ENCODE peak calls at places on chromosomes 2 and 18, in four cellular contexts. One of them, this sample, is unnamed.
A peak's percentile ranks its signal among the peaks of the same experiment; 100 is the strongest.

GRCh38 chr2:37911296-37911888 is 13.7 kb upstream of the RMDN2 start:
- DNase-seq in IMR-90: no peak
- DNase-seq in HL-60: peak; percentile 44
- DNase-seq in choroid plexus epithelial cell: no peak
- DNase-seq in this sample: no peak

GRCh38 chr2:203993011-203993410 is 56.4 kb downstream of the ICOS start:
- DNase-seq in HL-60: no peak
- DNase-seq in IMR-90: no peak
- DNase-seq in choroid plexus epithelial cell: no peak
- DNase-seq in this sample: no peak

GRCh38 chr18:44758821-44759624 is 78.3 kb downstream of the SETBP1 start:
- DNase-seq in HL-60: no peak
- DNase-seq in IMR-90: no peak
- DNase-seq in choroid plexus epithelial cell: no peak
- DNase-seq in this sample: no peak

GRCh38 chr2:86193901-86194567 is 1.2 kb downstream of the IMMT start:
- DNase-seq in IMR-90: no peak
- DNase-seq in HL-60: no peak
- DNase-seq in choroid plexus epithelial cell: peak; percentile 34
- DNase-seq in this sample: no peak

GRCh38 chr2:172438064-172438421 is 10.7 kb downstream of the ITGA6 start:
- DNase-seq in choroid plexus epithelial cell: no peak
- DNase-seq in IMR-90: peak; percentile 22
- DNase-seq in HL-60: no peak
- DNase-seq in this sample: no peak

GRCh38 chr2:178404380-178404767 is 46.6 kb downstream of the PRKRA start:
- DNase-seq in HL-60: no peak
- DNase-seq in IMR-90: peak; percentile 95
- DNase-seq in choroid plexus epithelial cell: peak; percentile 78
- DNase-seq in this sample: peak; percentile 73

GRCh38 chr2:204036706-204037105 is 100.1 kb downstream of the ICOS start:
- DNase-seq in choroid plexus epithelial cell: no peak
- DNase-seq in HL-60: no peak
- DNase-seq in IMR-90: no peak
- DNase-seq in this sample: no peak

GRCh38 chr18:13159579-13159978 is 59.0 kb upstream of the LDLRAD4 start:
- DNase-seq in IMR-90: peak; percentile 73
- DNase-seq in choroid plexus epithelial cell: peak; percentile 85
- DNase-seq in HL-60: peak; percentile 57
- DNase-seq in this sample: peak; percentile 76

GRCh38 chr2:165401285-165401852 is 68.1 kb upstream of the CSRNP3 start:
- DNase-seq in choroid plexus epithelial cell: peak; percentile 93
- DNase-seq in IMR-90: peak; percentile 79
- DNase-seq in HL-60: peak; percentile 10
- DNase-seq in this sample: peak; percentile 83

GRCh38 chr2:64704996-64705395 is 51.3 kb upstream of the SERTAD2 start:
- DNase-seq in choroid plexus epithelial cell: no peak
- DNase-seq in IMR-90: no peak
- DNase-seq in HL-60: no peak
- DNase-seq in this sample: no peak

GRCh38 chr2:42238644-42239288 is 69.6 kb downstream of the EML4 start:
- DNase-seq in HL-60: no peak
- DNase-seq in IMR-90: no peak
- DNase-seq in choroid plexus epithelial cell: no peak
- DNase-seq in this sample: no peak

GRCh38 chr2:64652231-64653173 is 1.2 kb downstream of the SERTAD2 start:
- DNase-seq in IMR-90: peak; percentile 60
- DNase-seq in choroid plexus epithelial cell: peak; percentile 54
- DNase-seq in HL-60: no peak
- DNase-seq in this sample: peak; percentile 41

GRCh38 chr2:227308784-227309183 is 16.3 kb upstream of the MFF start:
- DNase-seq in choroid plexus epithelial cell: peak; percentile 5
- DNase-seq in IMR-90: no peak
- DNase-seq in HL-60: no peak
- DNase-seq in this sample: no peak

GRCh38 chr2:51335072-51336058 is 303.4 kb upstream of the NRXN1 start:
- DNase-seq in IMR-90: no peak
- DNase-seq in choroid plexus epithelial cell: no peak
- DNase-seq in HL-60: no peak
- DNase-seq in this sample: no peak

GRCh38 chr2:84946204-84947009 is 24.6 kb upstream of the KCMF1 start:
- DNase-seq in IMR-90: peak; percentile 91
- DNase-seq in HL-60: no peak
- DNase-seq in choroid plexus epithelial cell: peak; percentile 56
- DNase-seq in this sample: peak; percentile 74

GRCh38 chr2:112915300-112916144 is 4.6 kb downstream of the IL37 start:
- DNase-seq in IMR-90: no peak
- DNase-seq in choroid plexus epithelial cell: no peak
- DNase-seq in HL-60: no peak
- DNase-seq in this sample: no peak

GRCh38 chr18:48831802-48832201 is 119.0 kb downstream of the SMAD7 start:
- DNase-seq in HL-60: no peak
- DNase-seq in choroid plexus epithelial cell: no peak
- DNase-seq in IMR-90: no peak
- DNase-seq in this sample: no peak

GRCh38 chr2:25845843-25846505 is 32.3 kb downstream of the ASXL2 start:
- DNase-seq in IMR-90: peak; percentile 28
- DNase-seq in choroid plexus epithelial cell: peak; percentile 40
- DNase-seq in HL-60: no peak
- DNase-seq in this sample: peak; percentile 4

GRCh38 chr2:96574364-96574763 is 37.8 kb downstream of the ARID5A start:
- DNase-seq in IMR-90: no peak
- DNase-seq in HL-60: no peak
- DNase-seq in choroid plexus epithelial cell: peak; percentile 23
- DNase-seq in this sample: no peak

GRCh38 chr2:121570665-121571055 is 40.0 kb downstream of the RNU4ATAC start:
- DNase-seq in IMR-90: no peak
- DNase-seq in HL-60: no peak
- DNase-seq in choroid plexus epithelial cell: no peak
- DNase-seq in this sample: no peak

GRCh38 chr2:66550826-66551225 is 115.9 kb downstream of the MEIS1 start:
- DNase-seq in HL-60: no peak
- DNase-seq in IMR-90: no peak
- DNase-seq in choroid plexus epithelial cell: no peak
- DNase-seq in this sample: no peak

GRCh38 chr2:66553370-66553769 is 118.4 kb downstream of the MEIS1 start:
- DNase-seq in choroid plexus epithelial cell: peak; percentile 42
- DNase-seq in HL-60: no peak
- DNase-seq in IMR-90: no peak
- DNase-seq in this sample: no peak

GRCh38 chr2:66555511-66556324 is 120.8 kb downstream of the MEIS1 start:
- DNase-seq in IMR-90: no peak
- DNase-seq in choroid plexus epithelial cell: peak; percentile 45
- DNase-seq in HL-60: no peak
- DNase-seq in this sample: no peak

GRCh38 chr2:66559672-66560071 is 124.7 kb downstream of the MEIS1 start:
- DNase-seq in IMR-90: no peak
- DNase-seq in HL-60: no peak
- DNase-seq in choroid plexus epithelial cell: no peak
- DNase-seq in this sample: no peak

DNA sequence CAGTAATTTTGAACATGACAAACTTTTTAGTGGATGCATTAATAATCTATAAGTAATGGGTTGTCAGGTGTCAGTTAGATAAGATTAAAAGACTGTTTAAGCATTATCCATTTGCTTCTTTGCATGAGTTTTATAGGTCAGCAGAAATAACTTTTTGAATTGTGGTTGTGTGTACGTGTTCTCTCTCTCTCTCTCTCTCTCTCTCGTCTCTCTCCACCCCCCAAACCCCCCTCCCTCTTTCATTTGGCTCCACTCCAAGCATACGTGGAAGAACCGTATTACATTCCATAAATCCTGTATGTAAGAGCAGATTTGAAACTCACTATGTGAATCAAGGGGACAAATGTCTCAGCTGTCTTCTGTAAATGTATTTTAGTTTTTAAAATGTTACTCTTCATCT is 120.2 kb downstream of the MEIS1 start:
- DNase-seq in choroid plexus epithelial cell: peak; percentile 58
- DNase-seq in IMR-90: peak; percentile 62
- DNase-seq in HL-60: no peak
- DNase-seq in this sample: no peak
- H3K4me3 ChIP-seq in choroid plexus epithelial cell: no peak overlapping the region
- H3K4me3 ChIP-seq in IMR-90: no peak overlapping the region
- H3K4me3 ChIP-seq in HL-60: no peak overlapping the region
- H3K4me3 ChIP-seq in this sample: no peak overlapping the region

GRCh38 chr2:151946856-151947523 is 118.8 kb upstream of the ARL5A start:
- DNase-seq in IMR-90: peak; percentile 1
- DNase-seq in HL-60: no peak
- DNase-seq in choroid plexus epithelial cell: peak; percentile 39
- DNase-seq in this sample: peak; percentile 3
- H3K4me3 ChIP-seq in IMR-90: no peak overlapping the region
- H3K4me3 ChIP-seq in HL-60: peak overlapping the region; percentile 15
- H3K4me3 ChIP-seq in choroid plexus epithelial cell: no peak overlapping the region
- H3K4me3 ChIP-seq in this sample: no peak overlapping the region

GRCh38 chr2:236998758-236999157 is 86.9 kb upstream of the COPS8 start:
- DNase-seq in HL-60: no peak
- DNase-seq in IMR-90: no peak
- DNase-seq in choroid plexus epithelial cell: peak; percentile 3
- DNase-seq in this sample: no peak
- H3K4me3 ChIP-seq in HL-60: no peak overlapping the region
- H3K4me3 ChIP-seq in IMR-90: no peak overlapping the region
- H3K4me3 ChIP-seq in choroid plexus epithelial cell: no peak overlapping the region
- H3K4me3 ChIP-seq in this sample: no peak overlapping the region

GRCh38 chr18:61888622-61889021 is 4.2 kb downstream of the RNF152 start:
- DNase-seq in IMR-90: no peak
- DNase-seq in choroid plexus epithelial cell: no peak
- DNase-seq in HL-60: no peak
- DNase-seq in this sample: no peak
- H3K4me3 ChIP-seq in IMR-90: no peak overlapping the region
- H3K4me3 ChIP-seq in choroid plexus epithelial cell: no peak overlapping the region
- H3K4me3 ChIP-seq in HL-60: no peak overlapping the region
- H3K4me3 ChIP-seq in this sample: no peak overlapping the region

This sample was measured in astrocyte of the spinal cord.